ENCODE peak calls at places on chromosomes 16 and 17, in ten cellular contexts. L is SHP77 treated with DMSO at 0.1 percent for 48 hours; M is effector CD4-positive, alpha-beta T cell; P is naive B cell; J is DND-41; I is Peyer's patch; W is astrocyte of the cerebellum; Q is lung microvascular endothelial cell; K is RCC 7860; E is substantia nigra. T is an unnamed sample.

GRCh38 chr17:70172921-70173320 is 3.6 kb downstream of the KCNJ2 start:
- DNase-seq in I (no peak), W (no peak), J (no peak), L (no peak), Q (no peak), E (no peak), M (no peak), K (no peak), P (no peak), T (no peak)

GRCh38 chr17:28807925-28808641 is 34.5 kb downstream of the FAM222B start:
- DNase-seq in W (peak; percentile 72), K (peak; percentile 45), L (peak; percentile 47), E (no peak), M (no peak), Q (peak; percentile 95), I (no peak), P (no peak), J (no peak), T (peak; percentile 67)

GRCh38 chr17:71363661-71364060 is 757.2 kb upstream of the SOX9 start:
- DNase-seq in J (no peak), E (no peak), P (no peak), W (no peak), I (no peak), K (peak; percentile 20), L (no peak), M (no peak), Q (no peak), T (no peak)

GRCh38 chr17:48636177-48637018 is 10.2 kb upstream of the HOXB9 start:
- DNase-seq in M (peak; percentile 52), J (peak; percentile 9), K (peak; percentile 56), L (peak; percentile 26), I (peak; percentile 89), P (no peak), Q (peak; percentile 80), E (no peak), W (no peak), T (no peak)

GRCh38 chr17:17124341-17124740 is 81.8 kb downstream of the PLD6 start:
- DNase-seq in K (no peak), L (no peak), P (no peak), W (no peak), I (no peak), Q (no peak), E (no peak), M (no peak), J (no peak), T (no peak)

GRCh38 chr17:4782652-4783051 is 3.5 kb downstream of the VMO1 start:
- DNase-seq in W (no peak), P (no peak), M (no peak), J (no peak), K (no peak), L (no peak), E (no peak), Q (peak; percentile 22), I (no peak), T (no peak)

GRCh38 chr17:62950067-62950466 is 16.0 kb upstream of the TANC2 start:
- DNase-seq in W (peak; percentile 44), Q (no peak), J (no peak), P (no peak), E (no peak), K (no peak), L (no peak), I (peak; percentile 70), M (no peak), T (peak; percentile 94)

GRCh38 chr17:19933633-19934032 is 44.0 kb downstream of the AKAP10 start:
- DNase-seq in Q (no peak), I (no peak), E (no peak), J (no peak), P (no peak), M (no peak), W (no peak), L (no peak), K (no peak), T (no peak)

GRCh38 chr17:82216301-82217119 is 3.9 kb upstream of the CCDC57 start:
- DNase-seq in K (peak; percentile 91), E (peak; percentile 54), J (no peak), W (no peak), P (peak; percentile 74), Q (peak; percentile 48), L (no peak), I (peak; percentile 89), M (no peak), T (peak; percentile 99)

GRCh38 chr17:61157246-61157887 is 242.3 kb upstream of the TBX2 start:
- DNase-seq in Q (peak; percentile 5), K (peak; percentile 69), W (peak; percentile 29), E (peak; percentile 5), L (no peak), I (no peak), J (no peak), M (no peak), P (no peak), T (peak; percentile 61)

GRCh38 chr16:88004391-88004790 is 53.2 kb downstream of the BANP start:
- DNase-seq in Q (no peak), K (no peak), W (no peak), I (no peak), M (no peak), E (no peak), J (no peak), P (no peak), L (no peak), T (no peak)

GRCh38 chr16:67115649-67116048 is 5.9 kb downstream of the PHAF1 start:
- DNase-seq in W (no peak), K (peak; percentile 92), J (no peak), L (no peak), M (no peak), P (no peak), I (no peak), Q (no peak), E (no peak), T (peak; percentile 59)

GRCh38 chr17:41483531-41483930 is 2.6 kb upstream of the KRT35 start:
- DNase-seq in E (no peak), W (no peak), L (no peak), K (no peak), J (no peak), Q (no peak), M (no peak), P (no peak), I (no peak), T (no peak)

GRCh38 chr16:87259431-87259830 is 57.8 kb downstream of the C16orf95 start:
- DNase-seq in L (no peak), J (no peak), E (no peak), M (no peak), K (no peak), W (no peak), Q (no peak), P (no peak), I (peak; percentile 11), T (no peak)